ENCODE peak calls at places on chromosomes 5 and 9, in nine cellular contexts. K, C, Q, E, G, B, U, A and P are unnamed samples.

GRCh38 chr5:40607202-40607601 is 72.5 kb upstream of the PTGER4 start:
- DNase-seq in K (no peak), C (no peak), Q (no peak), E (no peak), G (no peak), B (no peak), U (no peak), A (no peak), P (no peak)

GRCh38 chr9:80842976-80843506 is 846.3 kb downstream of the TLE1 start:
- DNase-seq in K (no peak), C (no peak), Q (no peak), E (no peak), G (no peak), B (no peak), U (no peak), A (no peak), P (peak; percentile 17)

GRCh38 chr5:148702019-148702596 is 47.8 kb upstream of the HTR4 start:
- DNase-seq in K (no peak), C (no peak), Q (no peak), E (no peak), G (no peak), B (no peak), U (no peak), A (no peak), P (no peak)

GRCh38 chr5:41337240-41337639 is 123.9 kb upstream of the C6 start:
- DNase-seq in K (no peak), C (no peak), Q (no peak), E (no peak), G (no peak), B (no peak), U (no peak), A (no peak), P (no peak)

GRCh38 chr9:27888661-27889295 is 315.5 kb upstream of the C9orf72 start:
- DNase-seq in K (peak; percentile 67), C (peak; percentile 36), Q (no peak), E (peak; percentile 56), G (no peak), B (peak; percentile 44), U (no peak), A (peak; percentile 73), P (peak; percentile 24)

GRCh38 chr9:102434545-102434944 is 560.6 kb upstream of the CYLC2 start:
- DNase-seq in K (no peak), C (no peak), Q (no peak), E (no peak), G (no peak), B (no peak), U (no peak), A (no peak), P (no peak)

GRCh38 chr9:112007575-112008240 is 111.1 kb downstream of the UGCG start:
- DNase-seq in K (no peak), C (no peak), Q (no peak), E (no peak), G (no peak), B (no peak), U (no peak), A (no peak), P (no peak)

GRCh38 chr5:72507360-72508238 is at the start of gene ZNF366:
- DNase-seq in K (no peak), C (no peak), Q (no peak), E (no peak), G (no peak), B (no peak), U (no peak), A (no peak), P (no peak)

GRCh38 chr9:120937127-120937526 is 10.5 kb upstream of the TRAF1 start:
- DNase-seq in K (no peak), C (no peak), Q (no peak), E (no peak), G (no peak), B (no peak), U (no peak), A (no peak), P (no peak)

GRCh38 chr5:180601591-180602480 is 10.5 kb upstream of the SCGB3A1 start:
- DNase-seq in K (peak; percentile 58), C (no peak), Q (no peak), E (no peak), G (no peak), B (no peak), U (no peak), A (peak; percentile 70), P (no peak)

GRCh38 chr9:81492710-81493447 is 196.5 kb downstream of the TLE1 start:
- DNase-seq in K (no peak), C (peak; percentile 55), Q (no peak), E (no peak), G (no peak), B (no peak), U (peak; percentile 95), A (no peak), P (no peak)

GRCh38 chr5:127944125-127944524 is 139.4 kb upstream of the SLC12A2 start:
- DNase-seq in K (no peak), C (no peak), Q (no peak), E (no peak), G (no peak), B (no peak), U (no peak), A (no peak), P (no peak)

GRCh38 chr5:138752341-138752950 is 779 bp upstream of the CTNNA1 start:
- DNase-seq in K (no peak), C (no peak), Q (no peak), E (peak; percentile 51), G (no peak), B (peak; percentile 52), U (no peak), A (no peak), P (peak; percentile 72)

GRCh38 chr5:125412051-125412560 is 665.7 kb upstream of the ZNF608 start:
- DNase-seq in K (no peak), C (peak; percentile 25), Q (no peak), E (peak; percentile 45), G (no peak), B (peak; percentile 25), U (no peak), A (no peak), P (peak; percentile 12)

GRCh38 chr9:112061152-112061740 is 113.9 kb downstream of the SUSD1 start:
- DNase-seq in K (peak; percentile 67), C (peak; percentile 97), Q (peak; percentile 48), E (peak; percentile 68), G (peak; percentile 7), B (peak; percentile 32), U (peak; percentile 85), A (peak; percentile 81), P (peak; percentile 92)

GRCh38 chr5:76986828-76987526 is 34.1 kb downstream of the CRHBP start:
- DNase-seq in K (no peak), C (no peak), Q (no peak), E (no peak), G (no peak), B (no peak), U (no peak), A (no peak), P (peak; percentile 15)

GRCh38 chr9:21030389-21031035 is 928 bp downstream of the HACD4 start:
- DNase-seq in K (no peak), C (peak; percentile 67), Q (no peak), E (no peak), G (no peak), B (no peak), U (peak; percentile 46), A (no peak), P (peak; percentile 58)

GRCh38 chr9:110659891-110660541 is 8.6 kb upstream of the MUSK start:
- DNase-seq in K (no peak), C (no peak), Q (no peak), E (no peak), G (no peak), B (no peak), U (no peak), A (no peak), P (peak; percentile 41)

GRCh38 chr5:118236108-118236849 is 752.1 kb downstream of the DTWD2 start:
- DNase-seq in K (no peak), C (no peak), Q (no peak), E (no peak), G (no peak), B (no peak), U (no peak), A (no peak), P (no peak)

GRCh38 chr9:34999576-34999975 is 10.0 kb downstream of the DNAJB5 start:
- DNase-seq in K (no peak), C (no peak), Q (no peak), E (no peak), G (no peak), B (no peak), U (no peak), A (no peak), P (no peak)

GRCh38 chr5:27328480-27328879 is 290.1 kb upstream of the CDH9 start:
- DNase-seq in K (no peak), C (peak; percentile 79), Q (no peak), E (no peak), G (no peak), B (no peak), U (peak; percentile 58), A (no peak), P (no peak)

GRCh38 chr9:14793389-14793788 is 70.9 kb upstream of the CER1 start:
- DNase-seq in K (no peak), C (no peak), Q (no peak), E (no peak), G (no peak), B (no peak), U (no peak), A (no peak), P (no peak)

GRCh38 chr5:149822310-149822709 is 92.2 kb downstream of the PPARGC1B start:
- DNase-seq in K (no peak), C (no peak), Q (no peak), E (no peak), G (no peak), B (no peak), U (no peak), A (peak; percentile 45), P (no peak)
- H3K27ac ChIP-seq in K (no peak overlapping the region), C (no peak overlapping the region), Q (no peak overlapping the region), E (no peak overlapping the region), G (no peak overlapping the region), B (no peak overlapping the region), U (no peak overlapping the region), A (no peak overlapping the region), P (no peak overlapping the region)

DNA sequence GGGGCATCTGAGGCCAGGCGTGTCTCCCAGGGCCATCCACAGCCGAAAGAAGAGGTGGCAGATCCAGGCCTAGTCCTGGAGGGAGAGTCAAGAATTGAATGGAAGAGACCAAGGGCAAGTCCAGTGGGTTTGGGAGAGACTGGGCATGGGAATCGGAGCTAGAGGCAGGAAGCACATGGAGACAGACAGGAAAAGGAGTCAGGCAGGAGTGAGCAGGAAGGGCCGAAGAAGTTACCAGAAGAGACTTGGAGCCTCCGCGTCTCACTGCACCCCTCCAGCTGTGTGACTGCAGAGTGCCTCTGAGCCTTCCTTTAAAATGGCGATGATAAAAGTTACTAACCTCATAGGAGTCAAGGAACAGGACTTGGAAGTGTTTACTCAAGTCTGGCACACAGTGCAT is 64.4 kb upstream of the ANGPTL2 start:
- DNase-seq in K (no peak), C (no peak), Q (no peak), E (no peak), G (no peak), B (no peak), U (no peak), A (no peak), P (no peak)
- H3K27ac ChIP-seq in K (peak overlapping the region; percentile 83), C (peak overlapping the region; percentile 86), Q (no peak overlapping the region), E (peak overlapping the region; percentile 72), G (no peak overlapping the region), B (no peak overlapping the region), U (no peak overlapping the region), A (peak overlapping the region; percentile 77), P (no peak overlapping the region)

GRCh38 chr9:92507005-92507404 is 24.7 kb upstream of the ASPN start:
- DNase-seq in K (no peak), C (no peak), Q (no peak), E (no peak), G (no peak), B (no peak), U (no peak), A (no peak), P (no peak)
- H3K27ac ChIP-seq in K (peak overlapping the region; percentile 31), C (peak overlapping the region; percentile 97), Q (no peak overlapping the region), E (peak overlapping the region; percentile 6), G (no peak overlapping the region), B (no peak overlapping the region), U (peak overlapping the region; percentile 87), A (no peak overlapping the region), P (no peak overlapping the region)

GRCh38 chr5:58074222-58074621 is 385.7 kb downstream of the PLK2 start:
- DNase-seq in K (no peak), C (no peak), Q (no peak), E (peak; percentile 37), G (no peak), B (no peak), U (no peak), A (no peak), P (no peak)
- H3K27ac ChIP-seq in K (no peak overlapping the region), C (no peak overlapping the region), Q (no peak overlapping the region), E (peak overlapping the region; percentile 21), G (no peak overlapping the region), B (no peak overlapping the region), U (no peak overlapping the region), A (no peak overlapping the region), P (no peak overlapping the region)